ENCODE peak calls at places on chromosomes 3 and 15, in five cellular contexts. N is prostate gland, S is thyroid gland, A is IMR-90, I is fibroblast of lung. X is an unnamed sample.

GRCh38 chr3:152126260-152126659 is 142.5 kb upstream of the MBNL1 start:
- DNase-seq in S (no peak), A (peak), I (peak), N (no peak), X (no peak)

GRCh38 chr3:11507719-11508118 is 136.0 kb downstream of the VGLL4 start:
- DNase-seq in N (no peak), A (peak), S (no peak), I (peak), X (no peak)

GRCh38 chr3:127597020-127597771 is 1.0 kb upstream of the MCM2 start:
- DNase-seq in N (no peak), S (no peak), I (no peak), A (no peak), X (no peak)

GRCh38 chr15:42448281-42448680 is 42.7 kb downstream of the ZNF106 start:
- DNase-seq in S (no peak), A (no peak), I (no peak), N (no peak), X (no peak)

GRCh38 chr15:88440021-88440420 is 27.2 kb downstream of the MRPL46 start:
- DNase-seq in I (peak), N (no peak), A (peak), S (no peak), X (peak)

GRCh38 chr15:99331366-99331765 is 80.1 kb downstream of the LRRC28 start:
- DNase-seq in A (no peak), I (no peak), S (no peak), N (no peak), X (no peak)

GRCh38 chr15:98666841-98667240 is 18.5 kb downstream of the IGF1R start:
- DNase-seq in S (no peak), N (no peak), A (no peak), I (no peak), X (no peak)

GRCh38 chr3:53887446-53887845 is 4.2 kb downstream of the SELENOK start:
- DNase-seq in N (no peak), A (no peak), S (no peak), I (no peak), X (no peak)

GRCh38 chr15:32952901-32953889 is 235.4 kb downstream of the GREM1 start:
- DNase-seq in S (no peak), I (peak), N (no peak), A (peak), X (no peak)

DNA sequence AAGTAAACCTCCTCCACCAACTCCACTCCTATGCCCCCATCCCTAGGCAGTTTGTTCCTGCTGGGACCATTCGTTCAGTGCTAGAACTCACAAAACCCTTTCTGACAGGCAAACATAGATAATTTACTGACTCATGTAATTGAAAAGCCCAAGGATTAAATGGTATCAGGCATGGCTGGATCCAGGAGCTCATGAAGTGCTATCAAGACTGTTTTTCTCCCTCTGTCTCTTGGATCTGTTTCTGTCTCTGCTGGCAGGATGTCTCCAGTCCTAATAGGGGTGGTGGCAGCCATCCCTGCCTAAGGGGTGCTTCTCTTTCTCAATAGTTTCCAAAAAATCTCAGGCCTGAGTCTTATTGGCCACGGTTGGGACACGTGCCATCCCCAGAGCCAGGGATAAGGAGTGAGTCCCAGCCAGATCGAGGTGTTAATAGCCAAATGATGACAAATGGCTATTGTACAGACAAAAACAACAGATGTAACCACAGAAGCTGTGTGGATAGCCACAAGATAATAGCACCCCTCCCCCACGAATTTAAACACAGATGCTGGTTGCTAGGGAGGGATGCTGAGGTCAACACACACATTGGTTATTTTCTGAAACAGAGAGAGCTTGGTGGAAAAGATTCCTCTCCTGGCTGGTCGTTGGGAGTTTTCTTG is 168.6 kb downstream of the SHQ1 start:
- DNase-seq in A (no peak), N (no peak), I (peak), S (no peak), X (no peak)
- H3K27ac ChIP-seq in A (no peak), N (no peak), I (no peak), S (no peak), X (no peak)

GRCh38 chr3:64185436-64185835 is 39.8 kb downstream of the PRICKLE2 start:
- DNase-seq in A (no peak), S (no peak), N (no peak), I (no peak), X (no peak)

GRCh38 chr3:64188810-64189560 is 36.3 kb downstream of the PRICKLE2 start:
- DNase-seq in A (peak), N (peak), I (peak), S (peak), X (peak)

GRCh38 chr3:64184621-64185020 is 40.6 kb downstream of the PRICKLE2 start:
- DNase-seq in A (peak), N (no peak), I (peak), S (no peak), X (no peak)

GRCh38 chr3:64186667-64187064 is 38.6 kb downstream of the PRICKLE2 start:
- DNase-seq in N (no peak), A (no peak), I (no peak), S (no peak), X (no peak)

GRCh38 chr3:64187065-64187959 is 38.0 kb downstream of the PRICKLE2 start:
- DNase-seq in A (peak), S (peak), N (peak), I (peak), X (peak)
- TF ChIP-seq CTCF in A (peak), S (no peak), N (no peak), I (no peak), X (no peak)

GRCh38 chr15:69119016-69119415 is 41.4 kb upstream of the GLCE start:
- DNase-seq in S (no peak), N (no peak), I (no peak), A (no peak), X (no peak)

GRCh38 chr15:69117431-69117841 is 43.0 kb upstream of the GLCE start:
- DNase-seq in I (no peak), N (no peak), S (no peak), A (no peak), X (peak)

GRCh38 chr15:69116391-69116790 is 44.0 kb upstream of the GLCE start:
- DNase-seq in A (no peak), S (no peak), N (no peak), I (no peak), X (no peak)

GRCh38 chr15:69119692-69120395 is 40.6 kb upstream of the GLCE start:
- DNase-seq in S (no peak), I (no peak), N (no peak), A (no peak), X (no peak)

DNA sequence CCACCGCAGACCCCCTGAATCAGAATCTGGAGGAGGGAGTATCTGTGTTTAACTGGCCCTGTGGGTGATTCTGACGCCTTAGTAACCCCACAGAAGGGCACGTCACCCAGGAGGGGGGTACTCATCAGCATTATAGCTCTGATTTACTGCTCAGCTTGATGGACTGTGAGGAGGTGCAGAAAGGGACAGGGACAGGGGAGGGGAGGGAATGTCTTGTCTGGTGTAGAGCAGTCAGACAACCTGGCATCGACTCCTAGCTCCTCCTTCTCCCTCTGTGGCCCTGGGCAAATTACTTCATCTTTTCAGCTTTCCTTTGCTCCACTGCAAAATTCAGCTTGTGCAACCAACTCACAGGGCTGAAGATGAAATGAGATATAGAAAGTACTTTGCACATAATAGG is 42.3 kb upstream of the GLCE start:
- DNase-seq in S (no peak), I (no peak), N (no peak), A (no peak), X (no peak)
- H3K27ac ChIP-seq in S (no peak), I (no peak), N (no peak), A (no peak), X (no peak)

DNA sequence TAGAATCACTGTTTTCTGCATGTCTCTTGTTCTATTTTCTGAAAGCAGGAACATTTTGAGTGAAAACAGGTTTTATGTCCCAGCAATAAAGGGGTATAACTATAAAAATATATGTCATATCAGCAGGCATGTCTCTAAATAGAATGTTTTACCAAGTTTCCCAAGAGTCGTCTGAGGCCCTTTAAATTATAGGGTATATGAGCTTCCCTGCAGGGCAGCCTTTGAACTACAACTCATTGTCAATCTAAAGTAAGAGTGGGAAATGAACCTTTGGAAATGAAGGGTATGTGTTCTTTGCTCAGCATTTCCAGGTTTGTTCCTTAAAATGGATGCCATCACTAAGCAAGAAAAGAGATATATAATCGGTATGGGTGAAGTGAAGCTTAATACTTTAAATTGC is 138.6 kb downstream of the LSAMP start:
- DNase-seq in A (no peak), N (no peak), S (no peak), I (no peak), X (no peak)
- TF ChIP-seq CTCF in A (no peak), N (no peak), S (no peak), I (no peak), X (no peak)